ENCODE peak calls at places on chromosomes 1 and 21, in nine cellular contexts. N is RWPE1, Z is fibroblast of mammary gland, E is right lobe of liver, D is natural killer cell, S is fibroblast of lung, O is hepatocyte, F is glutamatergic neuron, L is psoas muscle. V is an unnamed sample.

GRCh38 chr1:66729130-66729922 is 22.9 kb upstream of the DYNLT5 start:
- DNase-seq in E (no peak), S (no peak), F (no peak), Z (no peak), L (no peak), O (no peak), D (no peak), N (peak; percentile 12), V (no peak)

GRCh38 chr21:28704746-28705145 is 287.9 kb downstream of the LTN1 start:
- DNase-seq in L (no peak), F (no peak), D (no peak), Z (no peak), S (peak; percentile 24), N (no peak), E (no peak), O (peak; percentile 8), V (no peak)

GRCh38 chr1:219659682-219660081 is 46.8 kb upstream of the ZC3H11B start:
- DNase-seq in Z (peak; percentile 31), L (no peak), D (no peak), N (no peak), E (no peak), F (no peak), O (no peak), S (peak; percentile 85), V (no peak)

GRCh38 chr1:30615076-30615795 is 108.1 kb downstream of the MATN1 start:
- DNase-seq in N (peak; percentile 29), Z (no peak), D (no peak), L (no peak), O (no peak), E (no peak), F (no peak), S (no peak), V (peak; percentile 29)

GRCh38 chr1:27454610-27455009 is 35.4 kb downstream of the WASF2 start:
- DNase-seq in Z (no peak), D (no peak), E (no peak), O (no peak), L (no peak), F (no peak), N (no peak), S (no peak), V (no peak)

GRCh38 chr1:97084566-97084965 is 363.0 kb downstream of the PTBP2 start:
- DNase-seq in L (no peak), Z (peak; percentile 36), S (peak; percentile 53), E (no peak), N (no peak), O (no peak), F (no peak), D (no peak), V (no peak)

GRCh38 chr1:54094001-54094729 is 40.8 kb downstream of the TCEANC2 start:
- DNase-seq in L (no peak), F (no peak), N (no peak), Z (no peak), E (no peak), S (no peak), O (peak; percentile 21), D (no peak), V (no peak)

GRCh38 chr1:168654198-168654910 is 74.7 kb downstream of the DPT start:
- DNase-seq in O (no peak), N (peak; percentile 60), Z (peak; percentile 25), L (no peak), D (no peak), E (no peak), S (peak; percentile 79), F (no peak), V (no peak)

DNA sequence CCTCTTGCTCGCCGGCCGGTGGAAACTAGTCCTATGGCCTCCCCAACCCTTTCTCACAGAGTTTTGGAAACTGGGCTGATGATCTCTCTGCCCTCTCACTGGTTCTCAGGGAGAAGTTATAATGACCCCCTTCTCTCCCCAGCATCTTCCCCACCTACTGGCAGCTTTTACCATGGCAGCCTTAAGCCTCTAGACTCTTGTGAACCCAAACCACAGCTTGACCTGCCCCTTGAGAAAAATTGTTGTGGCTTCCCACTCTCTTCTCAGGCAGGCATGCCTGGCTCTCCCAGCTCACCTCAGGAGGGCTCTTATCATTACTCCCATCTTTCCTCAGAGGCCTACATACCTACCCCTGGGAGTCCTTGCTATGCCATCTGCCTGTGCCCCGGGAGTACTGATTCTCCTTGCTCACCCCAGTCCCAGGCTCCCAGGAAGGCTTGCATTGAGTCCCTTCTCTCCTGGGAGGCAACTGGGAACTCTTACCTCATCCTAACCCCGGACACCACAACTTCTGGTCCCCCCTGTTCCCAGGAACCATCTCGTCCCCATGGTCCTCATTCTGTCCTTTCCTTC is 1.6 kb downstream of the NSUN4 start:
- DNase-seq in F (no peak), L (no peak), E (no peak), D (no peak), O (peak; percentile 16), N (no peak), Z (peak; percentile 59), S (peak; percentile 50), V (no peak)
- TF ChIP-seq CTCF in F (peak; percentile 22), L (no peak), E (no peak), D (peak; percentile 27), O (peak; percentile 8), N (no peak), Z (peak; percentile 41), S (peak; percentile 34), V (peak; percentile 52)

GRCh38 chr1:13829152-13829769 is 129.3 kb downstream of the PRDM2 start:
- DNase-seq in E (no peak), L (no peak), N (no peak), Z (no peak), D (no peak), O (no peak), S (no peak), F (no peak), V (no peak)
- TF ChIP-seq CTCF in E (no peak), L (no peak), N (peak; percentile 1), Z (no peak), D (no peak), O (no peak), S (no peak), F (peak; percentile 15), V (no peak)

GRCh38 chr1:38992450-38993111 is 1.5 kb downstream of the AKIRIN1 start:
- DNase-seq in N (no peak), L (no peak), D (no peak), S (no peak), E (no peak), F (no peak), Z (no peak), O (peak; percentile 31), V (no peak)

GRCh38 chr1:38991638-38992449 is 768 bp downstream of the AKIRIN1 start:
- DNase-seq in D (no peak), N (peak; percentile 29), O (peak; percentile 74), L (no peak), S (peak; percentile 39), Z (no peak), F (peak; percentile 66), E (peak; percentile 47), V (peak; percentile 70)

GRCh38 chr1:38989979-38990378 is 1.1 kb upstream of the AKIRIN1 start:
- DNase-seq in E (no peak), F (no peak), O (no peak), D (no peak), N (no peak), L (no peak), S (no peak), Z (no peak), V (no peak)

GRCh38 chr1:38990401-38990745 is 703 bp upstream of the AKIRIN1 start:
- DNase-seq in N (peak; percentile 13), F (no peak), E (no peak), Z (peak; percentile 32), L (no peak), S (peak; percentile 28), D (no peak), O (peak; percentile 23), V (no peak)

DNA sequence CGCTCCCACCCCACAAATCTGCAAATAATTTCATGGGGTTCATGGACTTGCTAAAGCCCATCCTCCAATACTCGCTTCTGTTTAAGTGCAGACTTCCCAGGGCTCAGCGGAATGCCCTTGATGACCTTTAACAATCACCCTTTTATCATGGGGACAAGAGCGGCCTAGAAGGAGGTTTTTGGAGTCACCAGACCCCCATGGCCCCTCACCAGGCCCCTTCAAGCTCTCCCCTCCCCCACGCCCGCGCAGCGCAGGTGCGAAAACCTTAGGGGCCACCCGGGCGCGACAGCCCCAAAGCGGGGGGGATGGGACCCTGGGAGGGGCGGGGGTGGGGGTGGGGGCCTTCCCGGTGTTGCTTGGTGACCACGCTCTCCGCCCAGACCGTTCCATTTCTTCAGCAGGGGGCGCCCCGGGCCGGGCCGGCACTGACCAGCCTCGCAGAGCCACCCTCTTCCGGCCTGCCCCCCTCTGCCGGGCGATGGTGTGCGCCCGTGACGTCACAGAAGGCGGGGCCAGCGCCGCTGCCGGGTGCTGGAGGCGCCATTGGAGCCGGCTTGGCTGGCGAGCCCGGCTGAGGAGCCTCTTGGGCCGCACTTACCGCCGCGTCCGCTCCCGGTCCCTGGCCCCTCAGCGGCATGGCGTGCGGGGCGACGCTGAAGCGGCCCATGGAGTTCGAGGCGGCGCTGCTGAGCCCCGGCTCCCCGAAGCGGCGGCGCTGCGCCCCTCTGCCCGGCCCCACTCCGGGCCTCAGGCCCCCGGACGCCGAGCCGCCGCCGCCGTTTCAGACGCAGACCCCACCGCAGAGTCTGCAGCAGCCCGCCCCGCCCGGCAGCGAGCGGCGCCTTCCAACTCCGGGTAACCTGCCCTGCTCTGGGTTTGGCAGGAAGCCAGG is at the start of gene AKIRIN1:
- DNase-seq in N (peak; percentile 96), D (peak; percentile 98), E (peak; percentile 99), S (peak; percentile 98), O (peak; percentile 98), F (peak; percentile 100), Z (peak; percentile 90), L (peak; percentile 99), V (peak; percentile 99)
- TF ChIP-seq CTCF in N (no peak), D (no peak), E (peak; percentile 9), S (no peak), O (no peak), F (peak; percentile 51), Z (no peak), L (peak; percentile 38), V (no peak)

GRCh38 chr1:3470650-3471355 is 16.3 kb downstream of the ARHGEF16 start:
- DNase-seq in F (peak; percentile 14), S (no peak), Z (no peak), N (no peak), O (no peak), D (no peak), L (peak; percentile 39), E (peak; percentile 16), V (no peak)

GRCh38 chr1:3472906-3473305 is 18.4 kb downstream of the ARHGEF16 start:
- DNase-seq in F (no peak), S (no peak), Z (no peak), E (no peak), N (no peak), O (no peak), D (no peak), L (peak; percentile 45), V (no peak)

GRCh38 chr1:3472088-3472850 is 17.8 kb downstream of the ARHGEF16 start:
- DNase-seq in Z (no peak), E (no peak), S (no peak), L (peak; percentile 45), N (no peak), F (peak; percentile 17), O (no peak), D (no peak), V (no peak)

GRCh38 chr1:3469849-3470649 is 15.6 kb downstream of the ARHGEF16 start:
- DNase-seq in O (no peak), S (no peak), D (no peak), N (no peak), L (no peak), Z (no peak), E (no peak), F (peak; percentile 9), V (no peak)

DNA sequence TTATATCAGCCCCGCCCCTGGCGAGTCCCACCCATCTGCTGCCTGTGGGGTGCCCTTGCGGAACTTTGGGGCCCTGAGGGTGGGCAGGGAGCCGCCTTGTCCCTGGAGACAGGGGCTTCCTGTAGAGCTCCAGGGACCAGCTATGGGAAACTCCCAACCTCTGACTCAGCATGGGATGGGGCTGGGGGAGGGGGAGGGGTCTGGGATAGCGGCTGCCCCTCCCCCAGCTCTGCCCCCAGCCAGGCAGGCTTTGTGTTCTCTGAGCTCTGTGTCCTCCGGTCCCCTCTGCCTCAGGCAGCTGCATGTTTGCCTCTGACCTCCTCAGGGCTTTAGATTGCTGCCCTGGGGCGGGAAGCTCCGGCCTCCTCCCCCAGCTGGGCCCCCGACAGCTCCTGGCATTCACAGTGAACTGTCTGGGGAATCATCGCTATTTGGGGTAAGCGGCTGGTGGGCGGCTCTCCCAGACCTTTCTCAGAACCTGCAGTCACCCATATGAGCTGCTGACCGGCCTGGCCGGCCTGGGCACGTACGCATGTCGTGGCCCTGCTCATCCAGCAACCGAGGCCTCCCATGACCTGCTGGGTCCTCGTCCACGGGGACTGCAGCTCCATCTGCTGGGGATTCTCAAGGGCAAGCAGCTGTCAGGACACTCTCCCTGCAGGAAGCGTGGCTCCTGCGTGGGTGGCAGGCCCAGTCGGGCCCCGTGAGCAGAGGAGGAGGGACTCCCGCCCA is 17.1 kb downstream of the ARHGEF16 start:
- DNase-seq in S (peak; percentile 51), L (peak; percentile 59), D (no peak), F (peak; percentile 71), O (peak; percentile 81), E (peak; percentile 60), N (peak; percentile 65), Z (peak; percentile 57), V (no peak)
- TF ChIP-seq CTCF in S (peak; percentile 51), L (peak; percentile 57), D (no peak), F (no peak), O (peak; percentile 57), E (peak; percentile 35), N (no peak), Z (peak; percentile 22), V (peak; percentile 65)

V was measured in type B pancreatic cell.